ENCODE peak calls at places on chromosomes 3 and 15, in eight cellular contexts. One of them, this sample, is unnamed.

GRCh38 chr3:194802125-194802433 is 116.4 kb downstream of the FAM43A start:
- DNase-seq in testis: no peak
- DNase-seq in right lobe of liver: peak; percentile 27
- DNase-seq in uterus: no peak
- DNase-seq in IMR-90: no peak
- DNase-seq in endothelial cell of umbilical vein: no peak
- DNase-seq in suprapubic skin: no peak
- DNase-seq in ovary: no peak
- DNase-seq in this sample: no peak

GRCh38 chr15:38768970-38769369 is 204.4 kb upstream of the RASGRP1 start:
- DNase-seq in testis: peak; percentile 32
- DNase-seq in right lobe of liver: no peak
- DNase-seq in uterus: peak; percentile 28
- DNase-seq in IMR-90: peak; percentile 34
- DNase-seq in endothelial cell of umbilical vein: peak; percentile 13
- DNase-seq in suprapubic skin: no peak
- DNase-seq in ovary: peak; percentile 45
- DNase-seq in this sample: no peak

GRCh38 chr3:35187908-35188307 is 451.4 kb upstream of the ARPP21 start:
- DNase-seq in testis: no peak
- DNase-seq in right lobe of liver: no peak
- DNase-seq in uterus: no peak
- DNase-seq in IMR-90: no peak
- DNase-seq in endothelial cell of umbilical vein: no peak
- DNase-seq in suprapubic skin: no peak
- DNase-seq in ovary: no peak
- DNase-seq in this sample: no peak

GRCh38 chr3:183254816-183255730 is 2.0 kb downstream of the B3GNT5 start:
- DNase-seq in testis: peak; percentile 34
- DNase-seq in right lobe of liver: no peak
- DNase-seq in uterus: no peak
- DNase-seq in IMR-90: peak; percentile 18
- DNase-seq in endothelial cell of umbilical vein: peak; percentile 42
- DNase-seq in suprapubic skin: no peak
- DNase-seq in ovary: no peak
- DNase-seq in this sample: peak; percentile 36

GRCh38 chr15:53869044-53869805 is 109.0 kb upstream of the UNC13C start:
- DNase-seq in testis: peak; percentile 22
- DNase-seq in right lobe of liver: no peak
- DNase-seq in uterus: no peak
- DNase-seq in IMR-90: no peak
- DNase-seq in endothelial cell of umbilical vein: no peak
- DNase-seq in suprapubic skin: no peak
- DNase-seq in ovary: no peak
- DNase-seq in this sample: no peak

GRCh38 chr15:42157981-42158765 is 1.7 kb upstream of the PLA2G4F start:
- DNase-seq in testis: no peak
- DNase-seq in right lobe of liver: peak; percentile 27
- DNase-seq in uterus: no peak
- DNase-seq in IMR-90: peak; percentile 80
- DNase-seq in endothelial cell of umbilical vein: no peak
- DNase-seq in suprapubic skin: no peak
- DNase-seq in ovary: peak; percentile 29
- DNase-seq in this sample: peak; percentile 51

GRCh38 chr3:69890094-69890493 is 109.4 kb upstream of the SAMMSON start:
- DNase-seq in testis: no peak
- DNase-seq in right lobe of liver: no peak
- DNase-seq in uterus: no peak
- DNase-seq in IMR-90: peak; percentile 61
- DNase-seq in endothelial cell of umbilical vein: peak; percentile 53
- DNase-seq in suprapubic skin: no peak
- DNase-seq in ovary: no peak
- DNase-seq in this sample: no peak

GRCh38 chr3:20974389-20974788 is 776.6 kb downstream of the ZNF385D start:
- DNase-seq in testis: no peak
- DNase-seq in right lobe of liver: no peak
- DNase-seq in uterus: no peak
- DNase-seq in IMR-90: no peak
- DNase-seq in endothelial cell of umbilical vein: no peak
- DNase-seq in suprapubic skin: no peak
- DNase-seq in ovary: no peak
- DNase-seq in this sample: no peak

GRCh38 chr3:135987647-135988046 is 22.1 kb downstream of the PPP2R3A start:
- DNase-seq in testis: no peak
- DNase-seq in right lobe of liver: no peak
- DNase-seq in uterus: no peak
- DNase-seq in IMR-90: no peak
- DNase-seq in endothelial cell of umbilical vein: no peak
- DNase-seq in suprapubic skin: no peak
- DNase-seq in ovary: no peak
- DNase-seq in this sample: no peak

GRCh38 chr3:135990903-135991302 is 25.4 kb downstream of the PPP2R3A start:
- DNase-seq in testis: no peak
- DNase-seq in right lobe of liver: no peak
- DNase-seq in uterus: no peak
- DNase-seq in IMR-90: no peak
- DNase-seq in endothelial cell of umbilical vein: no peak
- DNase-seq in suprapubic skin: no peak
- DNase-seq in ovary: no peak
- DNase-seq in this sample: no peak

GRCh38 chr3:135991621-135992020 is 26.1 kb downstream of the PPP2R3A start:
- DNase-seq in testis: no peak
- DNase-seq in right lobe of liver: no peak
- DNase-seq in uterus: no peak
- DNase-seq in IMR-90: no peak
- DNase-seq in endothelial cell of umbilical vein: peak; percentile 86
- DNase-seq in suprapubic skin: no peak
- DNase-seq in ovary: no peak
- DNase-seq in this sample: no peak

GRCh38 chr3:135992072-135992471 is 26.5 kb downstream of the PPP2R3A start:
- DNase-seq in testis: no peak
- DNase-seq in right lobe of liver: no peak
- DNase-seq in uterus: no peak
- DNase-seq in IMR-90: peak; percentile 92
- DNase-seq in endothelial cell of umbilical vein: peak; percentile 90
- DNase-seq in suprapubic skin: no peak
- DNase-seq in ovary: no peak
- DNase-seq in this sample: no peak

DNA sequence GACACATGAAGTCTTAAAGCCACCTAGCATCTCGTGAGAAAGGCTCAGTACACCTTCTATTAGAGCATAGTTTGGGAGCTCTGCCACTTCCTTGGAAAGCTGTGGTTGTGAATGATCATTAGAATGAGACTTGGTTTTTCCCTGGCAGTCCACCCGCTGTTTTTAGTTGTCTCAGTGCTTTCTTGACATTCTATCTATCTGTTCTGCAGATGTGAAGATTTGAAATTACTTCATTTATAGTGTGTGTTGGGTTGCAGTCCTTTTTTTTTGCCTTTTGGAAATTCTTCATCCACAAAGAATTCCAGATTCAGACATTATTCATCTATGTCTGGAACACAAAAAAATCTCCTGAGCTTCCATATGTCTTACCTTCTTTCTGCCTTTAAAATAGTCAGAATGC is 23.7 kb downstream of the PPP2R3A start:
- DNase-seq in testis: no peak
- DNase-seq in right lobe of liver: no peak
- DNase-seq in uterus: no peak
- DNase-seq in IMR-90: peak; percentile 31
- DNase-seq in endothelial cell of umbilical vein: no peak
- DNase-seq in suprapubic skin: no peak
- DNase-seq in ovary: no peak
- DNase-seq in this sample: no peak
- H3K27ac ChIP-seq in testis: no peak overlapping the region
- H3K27ac ChIP-seq in right lobe of liver: no peak overlapping the region
- H3K27ac ChIP-seq in uterus: peak overlapping the region; percentile 36
- H3K27ac ChIP-seq in IMR-90: no peak overlapping the region
- H3K27ac ChIP-seq in endothelial cell of umbilical vein: no peak overlapping the region
- H3K27ac ChIP-seq in suprapubic skin: no peak overlapping the region
- H3K27ac ChIP-seq in ovary: no peak overlapping the region
- H3K27ac ChIP-seq in this sample: no peak overlapping the region

DNA sequence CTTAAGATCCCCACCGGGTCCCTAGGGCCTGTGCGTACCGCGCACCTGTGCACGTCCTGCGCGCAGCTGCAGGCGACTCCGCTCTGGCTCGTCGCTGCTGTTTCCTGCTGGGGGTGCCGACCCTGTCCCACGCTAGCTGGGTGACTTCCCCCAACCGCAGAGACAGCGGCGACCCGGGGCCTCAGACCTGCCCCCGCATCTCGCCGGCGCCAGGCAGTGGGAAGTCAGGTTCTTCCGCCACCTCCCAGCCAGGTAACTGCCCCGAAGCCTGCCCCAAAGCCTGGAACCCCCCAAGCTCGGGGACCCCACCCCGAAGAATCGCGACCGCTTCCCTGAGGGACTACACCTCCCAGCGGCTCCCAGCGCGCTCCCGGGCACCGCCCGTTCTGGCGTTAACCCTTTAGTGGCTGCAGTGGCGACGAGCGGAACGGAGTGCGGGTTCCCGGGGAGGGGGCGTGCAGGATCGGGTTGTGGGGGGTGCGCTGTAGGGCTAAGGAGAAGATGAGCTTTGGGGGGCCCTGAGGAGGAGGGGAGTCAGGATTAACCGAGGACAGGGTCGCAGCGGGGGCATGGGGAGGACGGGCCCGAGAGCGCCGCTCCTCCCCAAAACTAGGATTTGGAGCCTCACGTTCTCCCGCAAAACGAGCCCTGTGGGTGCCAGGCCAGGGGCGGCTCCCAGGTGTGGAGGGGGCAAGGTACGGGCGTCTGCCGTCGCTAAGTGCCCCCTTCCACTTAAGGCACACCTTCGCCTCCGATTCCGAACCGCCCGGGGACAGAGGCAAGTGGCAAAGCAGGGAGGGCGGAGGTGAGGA is 589 bp downstream of the NEIL1 start:
- DNase-seq in testis: peak; percentile 53
- DNase-seq in right lobe of liver: peak; percentile 86
- DNase-seq in uterus: peak; percentile 65
- DNase-seq in IMR-90: no peak
- DNase-seq in endothelial cell of umbilical vein: peak; percentile 20
- DNase-seq in suprapubic skin: no peak
- DNase-seq in ovary: peak; percentile 69
- DNase-seq in this sample: no peak
- TF ChIP-seq POLR2A in testis: no peak
- TF ChIP-seq POLR2A in right lobe of liver: no peak
- TF ChIP-seq POLR2A in uterus: no peak
- TF ChIP-seq POLR2A in IMR-90: no peak
- TF ChIP-seq POLR2A in endothelial cell of umbilical vein: no peak
- TF ChIP-seq POLR2A in suprapubic skin: no peak
- TF ChIP-seq POLR2A in ovary: peak; percentile 24
- TF ChIP-seq POLR2A in this sample: no peak

DNA sequence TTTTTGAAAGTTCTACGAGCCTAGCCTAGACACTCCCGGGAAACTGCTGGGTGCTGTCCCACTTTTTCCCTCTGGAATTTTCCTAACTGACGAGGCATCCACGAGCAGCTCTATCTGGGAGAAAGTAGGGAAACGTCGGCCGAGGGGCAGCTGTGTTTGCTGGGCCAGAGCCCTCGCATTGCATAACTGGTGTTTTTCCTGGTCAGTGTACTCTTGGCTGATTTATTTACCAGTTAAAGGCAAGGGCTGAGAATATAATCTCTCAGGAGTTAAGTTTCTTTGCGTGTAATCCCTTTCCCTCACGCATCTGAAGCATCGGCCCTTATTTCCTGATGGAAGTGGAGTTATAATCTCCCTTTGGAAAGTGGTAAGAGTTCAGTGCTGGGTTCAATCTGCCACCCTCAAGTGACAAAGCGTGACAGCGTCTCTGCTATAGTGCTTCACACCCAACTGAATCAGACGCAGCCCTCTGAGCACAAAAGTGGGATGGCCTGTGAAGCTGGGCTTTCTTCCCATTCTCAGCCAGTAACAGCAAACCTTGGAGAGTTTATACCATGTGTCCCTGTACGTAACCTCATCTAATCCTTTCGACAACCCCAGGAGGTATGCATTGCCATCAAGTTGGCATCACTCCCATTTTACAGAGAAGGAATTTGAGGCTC is 311.5 kb downstream of the RORA start:
- DNase-seq in testis: peak; percentile 63
- DNase-seq in right lobe of liver: peak; percentile 84
- DNase-seq in uterus: peak; percentile 80
- DNase-seq in IMR-90: peak; percentile 18
- DNase-seq in endothelial cell of umbilical vein: no peak
- DNase-seq in suprapubic skin: peak; percentile 71
- DNase-seq in ovary: peak; percentile 77
- DNase-seq in this sample: peak; percentile 64
- H3K27ac ChIP-seq in testis: peak overlapping the region; percentile 12
- H3K27ac ChIP-seq in right lobe of liver: peak overlapping the region; percentile 82
- H3K27ac ChIP-seq in uterus: peak overlapping the region; percentile 77
- H3K27ac ChIP-seq in IMR-90: no peak overlapping the region
- H3K27ac ChIP-seq in endothelial cell of umbilical vein: no peak overlapping the region
- H3K27ac ChIP-seq in suprapubic skin: peak overlapping the region; percentile 81
- H3K27ac ChIP-seq in ovary: peak overlapping the region; percentile 84
- H3K27ac ChIP-seq in this sample: peak overlapping the region; percentile 79

GRCh38 chr3:141050576-141050912 is 603 bp upstream of the SPSB4 start:
- DNase-seq in testis: no peak
- DNase-seq in right lobe of liver: no peak
- DNase-seq in uterus: no peak
- DNase-seq in IMR-90: no peak
- DNase-seq in endothelial cell of umbilical vein: no peak
- DNase-seq in suprapubic skin: no peak
- DNase-seq in ovary: no peak
- DNase-seq in this sample: no peak

GRCh38 chr3:141050913-141051632 is at the start of gene SPSB4:
- DNase-seq in testis: peak; percentile 50
- DNase-seq in right lobe of liver: no peak
- DNase-seq in uterus: peak; percentile 27
- DNase-seq in IMR-90: peak; percentile 27
- DNase-seq in endothelial cell of umbilical vein: peak; percentile 27
- DNase-seq in suprapubic skin: no peak
- DNase-seq in ovary: no peak
- DNase-seq in this sample: peak; percentile 72

GRCh38 chr3:141051641-141052569 is 758 bp downstream of the SPSB4 start:
- DNase-seq in testis: no peak
- DNase-seq in right lobe of liver: no peak
- DNase-seq in uterus: no peak
- DNase-seq in IMR-90: peak; percentile 2
- DNase-seq in endothelial cell of umbilical vein: no peak
- DNase-seq in suprapubic skin: no peak
- DNase-seq in ovary: no peak
- DNase-seq in this sample: no peak

GRCh38 chr3:141055136-141055535 is 4.0 kb downstream of the SPSB4 start:
- DNase-seq in testis: no peak
- DNase-seq in right lobe of liver: no peak
- DNase-seq in uterus: no peak
- DNase-seq in IMR-90: no peak
- DNase-seq in endothelial cell of umbilical vein: no peak
- DNase-seq in suprapubic skin: no peak
- DNase-seq in ovary: no peak
- DNase-seq in this sample: no peak

DNA sequence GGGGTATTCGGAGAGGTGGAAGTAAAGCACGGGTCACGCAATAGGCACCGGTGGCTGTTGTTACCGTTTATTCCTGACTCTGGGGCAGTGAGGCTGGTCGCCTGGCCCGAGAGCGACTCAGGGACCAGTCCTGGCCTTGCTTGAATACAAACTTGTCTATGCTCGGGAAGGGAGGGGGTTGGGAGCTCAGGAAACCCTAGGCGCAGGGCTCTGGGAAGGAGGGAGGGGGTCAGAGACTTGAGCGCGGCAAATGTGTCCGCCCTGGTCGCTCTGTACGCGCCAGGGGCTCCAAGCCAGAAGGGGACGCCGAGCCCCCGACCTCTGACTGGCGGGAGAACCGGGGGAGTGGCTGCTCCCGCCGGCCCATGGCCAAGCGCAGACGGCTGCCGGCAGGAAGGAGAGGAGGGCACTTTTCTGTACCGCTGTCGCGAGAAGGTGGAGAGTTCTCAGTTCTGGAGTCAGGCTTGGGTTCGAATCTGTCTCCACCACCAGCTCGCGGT is 1.5 kb downstream of the SPSB4 start:
- DNase-seq in testis: no peak
- DNase-seq in right lobe of liver: no peak
- DNase-seq in uterus: no peak
- DNase-seq in IMR-90: no peak
- DNase-seq in endothelial cell of umbilical vein: no peak
- DNase-seq in suprapubic skin: no peak
- DNase-seq in ovary: no peak
- DNase-seq in this sample: no peak
- TF ChIP-seq POLR2A in testis: no peak
- TF ChIP-seq POLR2A in right lobe of liver: no peak
- TF ChIP-seq POLR2A in uterus: no peak
- TF ChIP-seq POLR2A in IMR-90: no peak
- TF ChIP-seq POLR2A in endothelial cell of umbilical vein: no peak
- TF ChIP-seq POLR2A in suprapubic skin: no peak
- TF ChIP-seq POLR2A in ovary: no peak
- TF ChIP-seq POLR2A in this sample: no peak